ENCODE peak calls at places on chromosome 6, in eight cellular contexts. D is WTC11, L is IMR-90, W is A549, B is K562, N is H1, H is HepG2, G is GM12878. C is an unnamed sample.

GRCh38 chr6:85404497-85405174 is 45.2 kb upstream of the NT5E start:
- DNase-seq in N (no peak), L (peak; percentile 95), B (no peak), G (no peak), D (no peak), H (peak; percentile 82), W (peak; percentile 90), C (no peak)

GRCh38 chr6:33954453-33954852 is 150.7 kb upstream of the MLN start:
- DNase-seq in N (no peak), L (no peak), W (no peak), D (no peak), H (no peak), G (no peak), B (no peak), C (no peak)

GRCh38 chr6:52558266-52559000 is 18.4 kb downstream of the TRAM2 start:
- DNase-seq in D (no peak), L (no peak), N (no peak), W (no peak), B (no peak), H (no peak), G (no peak), C (no peak)

GRCh38 chr6:89585156-89585555 is 53.4 kb downstream of the LYRM2 start:
- DNase-seq in H (no peak), N (no peak), L (no peak), W (no peak), G (no peak), D (no peak), B (no peak), C (no peak)

GRCh38 chr6:19664050-19664449 is 173.1 kb upstream of the ID4 start:
- DNase-seq in D (no peak), L (no peak), W (no peak), H (no peak), G (no peak), B (no peak), N (no peak), C (no peak)

GRCh38 chr6:83221886-83222479 is 28.8 kb downstream of the RWDD2A start:
- DNase-seq in H (peak; percentile 34), N (no peak), G (no peak), W (peak; percentile 21), B (peak; percentile 48), L (peak; percentile 54), D (no peak), C (peak; percentile 28)

GRCh38 chr6:44046516-44047178 is 80.6 kb downstream of the MRPL14 start:
- DNase-seq in L (no peak), N (no peak), D (no peak), B (no peak), H (no peak), W (no peak), G (no peak), C (no peak)

GRCh38 chr6:167799033-167799933 is 27.4 kb upstream of the AFDN start:
- DNase-seq in D (no peak), H (no peak), L (no peak), W (no peak), N (no peak), G (no peak), B (no peak), C (peak; percentile 85)

GRCh38 chr6:21742238-21742660 is 148.7 kb downstream of the SOX4 start:
- DNase-seq in G (no peak), B (no peak), D (no peak), H (no peak), W (peak; percentile 83), L (peak; percentile 98), N (no peak), C (no peak)

GRCh38 chr6:130717657-130718056 is 109.5 kb upstream of the SMLR1 start:
- DNase-seq in W (no peak), H (no peak), D (no peak), N (no peak), L (no peak), G (no peak), B (no peak), C (no peak)

GRCh38 chr6:161001421-161001820 is 9.9 kb downstream of the MAP3K4 start:
- DNase-seq in G (no peak), B (no peak), N (no peak), D (no peak), H (peak; percentile 53), L (no peak), W (no peak), C (no peak)

GRCh38 chr6:7067305-7067704 is 40.5 kb upstream of the RREB1 start:
- DNase-seq in H (no peak), G (no peak), D (no peak), W (no peak), L (no peak), N (no peak), B (no peak), C (no peak)

GRCh38 chr6:111872521-111873177 is 603 bp downstream of the FYN start:
- DNase-seq in W (no peak), G (no peak), D (peak; percentile 59), H (no peak), L (peak; percentile 30), B (peak; percentile 19), N (no peak), C (peak; percentile 70)

GRCh38 chr6:31799781-31800180 is 4.2 kb upstream of the VARS1 start:
- DNase-seq in D (no peak), L (no peak), H (no peak), B (no peak), G (no peak), W (no peak), N (no peak), C (no peak)

GRCh38 chr6:56570434-56571359 is 72.0 kb downstream of the DST start:
- DNase-seq in B (peak; percentile 38), N (no peak), W (peak; percentile 20), G (no peak), H (peak; percentile 60), L (peak; percentile 39), D (no peak), C (peak; percentile 33)

GRCh38 chr6:157767757-157768156 is 55.3 kb upstream of the SNX9 start:
- DNase-seq in G (no peak), L (no peak), H (no peak), N (no peak), D (no peak), B (no peak), W (no peak), C (no peak)

GRCh38 chr6:90790696-90791095 is 203.8 kb upstream of the MAP3K7 start:
- DNase-seq in H (no peak), D (no peak), G (no peak), N (no peak), L (peak; percentile 86), W (no peak), B (no peak), C (no peak)

GRCh38 chr6:41652876-41653641 is 14.8 kb downstream of the MDFI start:
- DNase-seq in G (no peak), L (peak; percentile 47), W (no peak), N (no peak), D (no peak), H (no peak), B (peak; percentile 29), C (no peak)

GRCh38 chr6:20313960-20314530 is 87.6 kb upstream of the E2F3 start:
- DNase-seq in G (no peak), N (no peak), H (no peak), B (no peak), W (no peak), L (no peak), D (no peak), C (no peak)

GRCh38 chr6:786946-787763 is 94.2 kb upstream of the EXOC2 start:
- DNase-seq in N (no peak), L (peak; percentile 3), H (peak; percentile 35), B (peak; percentile 61), G (no peak), W (peak; percentile 26), D (peak; percentile 35), C (peak; percentile 57)

GRCh38 chr6:144360401-144360800 is 75.3 kb downstream of the UTRN start:
- DNase-seq in D (no peak), H (no peak), L (no peak), W (no peak), B (no peak), N (no peak), G (no peak), C (no peak)

GRCh38 chr6:144359783-144360182 is 74.6 kb downstream of the UTRN start:
- DNase-seq in L (no peak), W (no peak), D (no peak), B (no peak), G (no peak), H (no peak), N (no peak), C (no peak)

GRCh38 chr6:144364208-144364718 is 79.1 kb downstream of the UTRN start:
- DNase-seq in G (no peak), L (no peak), W (no peak), B (no peak), N (no peak), H (no peak), D (no peak), C (no peak)

GRCh38 chr6:144362042-144363018 is 77.2 kb downstream of the UTRN start:
- DNase-seq in W (peak; percentile 40), N (no peak), H (peak; percentile 48), D (no peak), G (no peak), L (no peak), B (no peak), C (no peak)

GRCh38 chr6:144361027-144361426 is 75.9 kb downstream of the UTRN start:
- DNase-seq in G (no peak), B (no peak), N (no peak), H (no peak), W (no peak), D (no peak), L (no peak), C (no peak)
- TF ChIP-seq USF2 in G (no peak), B (no peak), N (no peak), H (no peak), W (no peak), D (no peak), L (no peak), C (no peak)

DNA sequence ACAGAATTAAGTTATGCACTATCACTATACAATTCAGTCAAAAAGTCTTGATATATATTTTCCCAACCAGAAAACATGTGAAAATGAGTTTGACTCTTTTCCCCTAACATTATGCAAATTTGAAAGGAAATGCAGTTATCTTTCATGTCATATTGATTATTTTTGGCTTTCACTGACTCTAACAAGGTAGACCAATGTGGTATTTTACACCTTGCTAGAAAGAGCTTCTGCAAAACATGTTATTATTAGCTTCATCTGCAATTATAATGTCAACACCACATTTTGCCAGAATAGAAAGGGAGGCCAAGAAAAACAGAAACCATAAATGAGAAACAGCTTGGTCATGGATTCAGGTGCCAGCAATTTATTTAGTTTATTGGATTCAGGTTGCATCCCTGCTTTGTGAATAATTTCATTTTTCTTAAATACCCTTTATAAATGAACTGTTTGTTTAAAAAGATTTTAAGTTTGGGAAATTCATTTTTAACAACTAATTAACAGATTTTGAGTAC is 226.1 kb upstream of the GJE1 start:
- DNase-seq in H (no peak), N (no peak), G (no peak), W (no peak), B (no peak), D (no peak), L (no peak), C (no peak)
- TF ChIP-seq USF2 in H (no peak), N (no peak), G (no peak), W (no peak), B (no peak), D (no peak), L (no peak), C (no peak)

GRCh38 chr6:25922301-25922700 is 8.2 kb downstream of the SLC17A2 start:
- DNase-seq in B (no peak), G (no peak), N (no peak), H (no peak), W (no peak), L (no peak), D (no peak), C (no peak)
- TF ChIP-seq USF2 in B (no peak), G (no peak), N (no peak), H (no peak), W (no peak), L (no peak), D (no peak), C (no peak)

GRCh38 chr6:147522597-147522996 is 14.1 kb downstream of the SAMD5 start:
- DNase-seq in D (no peak), H (no peak), N (no peak), L (no peak), B (no peak), W (no peak), G (no peak), C (no peak)
- TF ChIP-seq USF2 in D (no peak), H (no peak), N (no peak), L (no peak), B (no peak), W (no peak), G (no peak), C (no peak)